ENCODE peak calls at places on chromosomes 13 and 19, in four cellular contexts. S, I, G and B are unnamed samples.
A peak's percentile ranks its signal among the peaks of the same experiment; 100 is the strongest.

GRCh38 chr19:3319643-3320353 is 46.6 kb upstream of the NFIC start:
- DNase-seq in S (no peak), I (no peak), G (no peak), B (no peak)

GRCh38 chr19:52397310-52398090 is at the start of gene ZNF528:
- DNase-seq in S (peak; percentile 92), I (peak; percentile 92), G (no peak), B (peak; percentile 96)

GRCh38 chr13:71278512-71278911 is 588.5 kb downstream of the DACH1 start:
- DNase-seq in S (peak; percentile 8), I (no peak), G (no peak), B (no peak)

GRCh38 chr19:31674503-31675186 is 325.4 kb upstream of the TSHZ3 start:
- DNase-seq in S (no peak), I (no peak), G (no peak), B (no peak)

GRCh38 chr19:7658219-7658686 is 10.6 kb upstream of the RETN start:
- DNase-seq in S (peak; percentile 54), I (no peak), G (no peak), B (no peak)

GRCh38 chr13:76697277-76697676 is 188.9 kb downstream of the KCTD12 start:
- DNase-seq in S (no peak), I (no peak), G (no peak), B (no peak)

GRCh38 chr19:42989851-42990250 is 36.4 kb downstream of the PSG11 start:
- DNase-seq in S (no peak), I (no peak), G (no peak), B (no peak)

GRCh38 chr13:92175330-92175729 is 776.9 kb downstream of the GPC5 start:
- DNase-seq in S (peak; percentile 65), I (no peak), G (no peak), B (peak; percentile 81)

GRCh38 chr13:45055902-45056648 is 64.2 kb upstream of the GTF2F2 start:
- DNase-seq in S (peak; percentile 57), I (no peak), G (peak; percentile 42), B (no peak)

GRCh38 chr13:24747248-24748151 is 16.5 kb upstream of the RNF17 start:
- DNase-seq in S (peak; percentile 56), I (peak; percentile 12), G (no peak), B (peak; percentile 40)
- TF ChIP-seq EZH2 in S (peak; percentile 64), I (peak; percentile 33), G (no peak), B (no peak)

DNA sequence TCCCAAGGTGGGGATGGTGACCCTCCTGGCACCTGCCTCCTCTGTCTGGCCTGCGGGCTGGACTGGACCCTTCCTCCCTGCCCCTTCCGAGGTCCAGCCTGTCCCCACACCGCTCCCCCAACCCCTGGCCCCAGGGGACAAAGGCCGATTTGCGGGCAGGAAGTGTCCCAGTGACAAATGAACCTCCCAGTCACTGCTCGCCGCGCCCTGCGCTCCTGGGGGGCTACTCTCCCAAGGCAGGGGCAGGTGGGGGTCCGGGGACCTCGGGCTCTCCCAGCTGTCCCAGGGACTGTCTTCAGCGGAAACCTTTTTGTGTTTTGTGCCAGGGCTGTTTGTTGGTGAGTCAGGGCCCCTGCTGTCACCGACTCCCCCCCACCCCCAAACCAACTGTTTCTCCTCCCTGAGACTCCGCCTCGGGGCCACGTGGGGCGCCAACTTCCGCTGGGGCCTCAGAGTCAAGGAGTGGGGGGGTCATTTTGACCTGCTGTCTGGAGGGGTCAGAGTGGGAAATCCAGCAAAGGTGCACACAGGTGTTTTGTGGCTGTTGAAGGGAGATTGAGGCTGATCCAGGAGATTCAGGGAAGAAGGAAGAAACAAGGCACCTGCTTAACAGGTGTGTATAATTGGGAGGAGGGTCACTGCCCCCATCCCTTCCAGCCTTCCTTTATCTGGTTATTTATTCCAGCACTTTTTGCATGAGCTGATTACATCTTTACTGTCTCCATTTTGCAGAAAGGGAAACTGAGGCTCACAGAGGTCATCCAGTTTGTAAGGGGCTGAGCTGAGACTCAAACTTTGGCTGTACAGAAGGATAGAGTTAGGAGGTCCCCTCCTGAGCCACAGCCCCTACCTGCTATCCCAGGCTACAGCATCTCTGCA is 831 bp downstream of the PGPEP1 start:
- DNase-seq in S (peak; percentile 39), I (peak; percentile 25), G (no peak), B (peak; percentile 68)
- TF ChIP-seq CTCF in S (no peak), I (no peak), G (no peak), B (no peak)

GRCh38 chr13:64749301-64749700 is 2480.8 kb downstream of the PCDH9 start:
- DNase-seq in S (no peak), I (no peak), G (no peak), B (no peak)
- H4K20me1 ChIP-seq in S (no peaks in the 10 kb centered on the region), I (no peaks in the 10 kb centered on the region), G (no peaks in the 10 kb centered on the region), B (no peaks in the 10 kb centered on the region)

DNA sequence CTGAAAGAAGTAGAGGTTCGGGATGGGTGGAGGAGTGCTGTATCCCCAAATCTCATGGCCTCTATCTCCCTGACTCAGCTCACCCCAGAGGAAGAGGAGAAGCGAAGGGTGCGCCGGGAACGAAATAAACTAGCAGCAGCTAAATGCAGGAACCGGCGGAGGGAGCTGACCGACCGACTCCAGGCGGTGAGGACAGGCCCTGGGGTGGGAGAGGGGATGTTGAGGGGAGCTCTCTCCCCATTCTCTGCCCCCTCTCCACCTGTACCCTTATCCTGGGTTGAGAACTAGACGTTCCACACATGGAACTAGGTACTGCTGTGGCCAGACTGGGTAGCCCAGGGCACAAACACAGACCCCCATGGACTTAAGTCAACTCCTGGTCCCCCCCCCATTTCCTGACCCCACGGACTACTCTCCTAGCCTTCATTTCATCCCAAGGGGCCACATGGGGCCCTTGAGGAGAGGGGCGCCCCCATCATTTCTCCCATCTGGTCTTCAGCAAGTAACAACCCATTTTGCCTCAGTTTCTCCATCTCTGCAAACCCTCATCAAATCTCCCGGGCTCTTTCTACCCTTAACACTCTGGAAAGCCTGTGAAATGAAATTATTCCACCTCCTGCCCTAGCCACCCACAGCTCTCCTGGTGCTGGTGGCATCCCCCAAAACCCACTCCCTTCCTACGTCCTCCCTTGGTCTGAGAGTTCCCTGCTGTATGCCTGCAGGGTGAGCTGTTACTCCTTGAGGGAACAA is 3.5 kb downstream of the FOSB start:
- DNase-seq in S (no peak), I (no peak), G (no peak), B (peak; percentile 14)
- TF ChIP-seq EZH2 in S (no peak), I (no peak), G (no peak), B (no peak)

DNA sequence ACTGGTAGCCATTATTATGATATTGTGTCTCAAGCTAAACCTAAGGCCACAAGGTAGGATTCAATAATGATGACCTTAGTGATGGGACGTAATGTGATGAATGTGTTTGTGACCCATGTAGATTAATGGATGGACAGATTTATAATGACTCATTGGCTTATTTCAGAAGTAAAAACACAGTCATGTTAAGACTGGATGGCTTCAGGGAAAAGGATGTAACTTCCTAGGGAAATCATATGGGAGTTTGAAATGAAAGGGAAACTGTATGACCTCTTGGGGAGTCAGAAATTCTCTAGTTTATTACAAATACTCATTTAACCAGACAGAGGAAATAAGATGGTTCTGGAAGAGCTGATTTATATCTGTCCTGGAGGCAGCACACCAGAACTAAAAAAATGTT is 3.0 kb downstream of the EDNRB start:
- DNase-seq in S (no peak), I (no peak), G (no peak), B (no peak)
- TF ChIP-seq CTCF in S (no peak), I (no peak), G (no peak), B (no peak)

DNA sequence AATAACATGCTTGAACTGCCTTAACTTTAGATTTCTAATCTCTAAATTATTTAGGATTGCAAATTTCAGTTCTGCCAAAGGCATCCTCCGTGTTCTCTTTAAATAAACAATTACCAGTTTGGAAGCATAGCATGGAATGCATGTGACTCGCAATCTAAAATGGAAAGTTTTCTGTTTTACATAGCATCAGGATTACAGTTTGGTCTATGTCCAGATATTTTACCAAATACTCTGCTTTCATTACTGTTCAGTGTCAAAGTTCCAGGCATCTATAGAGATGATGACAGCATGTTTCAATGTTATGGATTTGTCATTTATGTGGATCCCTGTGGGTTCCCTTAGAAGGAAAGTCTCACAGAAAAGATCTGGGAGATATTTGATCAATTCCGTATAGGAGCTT is 16.8 kb downstream of the FLT1 start:
- DNase-seq in S (no peak), I (no peak), G (no peak), B (no peak)
- H4K20me1 ChIP-seq in S (no peaks in the 10 kb centered on the region), I (no peaks in the 10 kb centered on the region), G (no peaks in the 10 kb centered on the region), B (no peaks in the 10 kb centered on the region)